ENCODE peak calls at places on chromosomes 12 and 14, in seven cellular contexts. One of them, this sample, is unnamed.

GRCh38 chr12:12327802-12328201 is 22.2 kb downstream of the MANSC1 start:
- DNase-seq in IMR-90: peak; percentile 73
- DNase-seq in GM13977: peak; percentile 73
- DNase-seq in psoas muscle: no peak
- DNase-seq in AG09309: no peak
- DNase-seq in H9: no peak
- DNase-seq in HL-60: peak; percentile 36
- DNase-seq in this sample: no peak

GRCh38 chr14:55957950-55958349 is 160.3 kb upstream of the PELI2 start:
- DNase-seq in IMR-90: no peak
- DNase-seq in GM13977: no peak
- DNase-seq in psoas muscle: no peak
- DNase-seq in AG09309: no peak
- DNase-seq in H9: peak; percentile 67
- DNase-seq in HL-60: no peak
- DNase-seq in this sample: peak; percentile 5

GRCh38 chr14:67137744-67138371 is 51.4 kb upstream of the GARIN2 start:
- DNase-seq in IMR-90: peak; percentile 22
- DNase-seq in GM13977: peak; percentile 20
- DNase-seq in psoas muscle: no peak
- DNase-seq in AG09309: no peak
- DNase-seq in H9: no peak
- DNase-seq in HL-60: no peak
- DNase-seq in this sample: no peak

GRCh38 chr14:97218713-97219355 is 421.7 kb downstream of the VRK1 start:
- DNase-seq in IMR-90: no peak
- DNase-seq in GM13977: no peak
- DNase-seq in psoas muscle: no peak
- DNase-seq in AG09309: no peak
- DNase-seq in H9: peak; percentile 77
- DNase-seq in HL-60: no peak
- DNase-seq in this sample: peak; percentile 50

GRCh38 chr12:122944588-122944987 is 21.7 kb downstream of the ABCB9 start:
- DNase-seq in IMR-90: peak; percentile 56
- DNase-seq in GM13977: no peak
- DNase-seq in psoas muscle: no peak
- DNase-seq in AG09309: no peak
- DNase-seq in H9: no peak
- DNase-seq in HL-60: no peak
- DNase-seq in this sample: no peak

GRCh38 chr12:105954891-105955607 is 183.7 kb downstream of the NUAK1 start:
- DNase-seq in IMR-90: peak; percentile 34
- DNase-seq in GM13977: no peak
- DNase-seq in psoas muscle: no peak
- DNase-seq in AG09309: no peak
- DNase-seq in H9: no peak
- DNase-seq in HL-60: no peak
- DNase-seq in this sample: no peak

GRCh38 chr12:130339946-130340345 is 2.3 kb downstream of the PIWIL1 start:
- DNase-seq in IMR-90: no peak
- DNase-seq in GM13977: no peak
- DNase-seq in psoas muscle: no peak
- DNase-seq in AG09309: no peak
- DNase-seq in H9: no peak
- DNase-seq in HL-60: no peak
- DNase-seq in this sample: no peak

GRCh38 chr14:94317259-94317658 is 5.9 kb downstream of the SERPINA6 start:
- DNase-seq in IMR-90: no peak
- DNase-seq in GM13977: no peak
- DNase-seq in psoas muscle: no peak
- DNase-seq in AG09309: no peak
- DNase-seq in H9: no peak
- DNase-seq in HL-60: no peak
- DNase-seq in this sample: no peak

GRCh38 chr12:54364413-54364812 is at the start of gene GPR84:
- DNase-seq in IMR-90: no peak
- DNase-seq in GM13977: no peak
- DNase-seq in psoas muscle: no peak
- DNase-seq in AG09309: no peak
- DNase-seq in H9: no peak
- DNase-seq in HL-60: peak; percentile 88
- DNase-seq in this sample: no peak

GRCh38 chr14:101604228-101604934 is 43.1 kb downstream of the DIO3 start:
- DNase-seq in IMR-90: no peak
- DNase-seq in GM13977: no peak
- DNase-seq in psoas muscle: no peak
- DNase-seq in AG09309: no peak
- DNase-seq in H9: no peak
- DNase-seq in HL-60: no peak
- DNase-seq in this sample: no peak

GRCh38 chr14:21104448-21105060 is 3.7 kb downstream of the TMEM253 start:
- DNase-seq in IMR-90: peak; percentile 77
- DNase-seq in GM13977: peak; percentile 70
- DNase-seq in psoas muscle: peak; percentile 88
- DNase-seq in AG09309: no peak
- DNase-seq in H9: peak; percentile 79
- DNase-seq in HL-60: peak; percentile 76
- DNase-seq in this sample: peak; percentile 65

GRCh38 chr12:89648211-89648930 is 60.3 kb downstream of the ATP2B1 start:
- DNase-seq in IMR-90: peak; percentile 35
- DNase-seq in GM13977: no peak
- DNase-seq in psoas muscle: no peak
- DNase-seq in AG09309: no peak
- DNase-seq in H9: peak; percentile 87
- DNase-seq in HL-60: no peak
- DNase-seq in this sample: no peak

GRCh38 chr12:68894276-68894855 is 38.6 kb downstream of the CPM start:
- DNase-seq in IMR-90: no peak
- DNase-seq in GM13977: no peak
- DNase-seq in psoas muscle: no peak
- DNase-seq in AG09309: no peak
- DNase-seq in H9: no peak
- DNase-seq in HL-60: no peak
- DNase-seq in this sample: no peak

GRCh38 chr12:108043750-108044149 is 85.3 kb upstream of the WSCD2 start:
- DNase-seq in IMR-90: no peak
- DNase-seq in GM13977: no peak
- DNase-seq in psoas muscle: no peak
- DNase-seq in AG09309: no peak
- DNase-seq in H9: no peak
- DNase-seq in HL-60: no peak
- DNase-seq in this sample: peak; percentile 18

GRCh38 chr12:100026241-100026640 is 41.5 kb upstream of the ANKS1B start:
- DNase-seq in IMR-90: peak; percentile 57
- DNase-seq in GM13977: no peak
- DNase-seq in psoas muscle: no peak
- DNase-seq in AG09309: no peak
- DNase-seq in H9: no peak
- DNase-seq in HL-60: no peak
- DNase-seq in this sample: no peak

GRCh38 chr12:53290661-53291060 is 4.7 kb upstream of the PFDN5 start:
- DNase-seq in IMR-90: peak; percentile 66
- DNase-seq in GM13977: no peak
- DNase-seq in psoas muscle: no peak
- DNase-seq in AG09309: no peak
- DNase-seq in H9: no peak
- DNase-seq in HL-60: no peak
- DNase-seq in this sample: no peak

GRCh38 chr14:96037891-96038557 is 1.1 kb upstream of the C14orf132 start:
- DNase-seq in IMR-90: no peak
- DNase-seq in GM13977: no peak
- DNase-seq in psoas muscle: peak; percentile 64
- DNase-seq in AG09309: no peak
- DNase-seq in H9: peak; percentile 58
- DNase-seq in HL-60: no peak
- DNase-seq in this sample: no peak

GRCh38 chr12:13570005-13570694 is 373.6 kb downstream of the EMP1 start:
- DNase-seq in IMR-90: no peak
- DNase-seq in GM13977: no peak
- DNase-seq in psoas muscle: no peak
- DNase-seq in AG09309: no peak
- DNase-seq in H9: no peak
- DNase-seq in HL-60: no peak
- DNase-seq in this sample: no peak

GRCh38 chr12:56631790-56632700 is 1.9 kb upstream of the BAZ2A start:
- DNase-seq in IMR-90: peak; percentile 30
- DNase-seq in GM13977: peak; percentile 77
- DNase-seq in psoas muscle: peak; percentile 80
- DNase-seq in AG09309: no peak
- DNase-seq in H9: peak; percentile 92
- DNase-seq in HL-60: peak; percentile 34
- DNase-seq in this sample: peak; percentile 79

GRCh38 chr12:6049992-6050391 is 74.5 kb downstream of the VWF start:
- DNase-seq in IMR-90: no peak
- DNase-seq in GM13977: no peak
- DNase-seq in psoas muscle: no peak
- DNase-seq in AG09309: no peak
- DNase-seq in H9: peak; percentile 62
- DNase-seq in HL-60: no peak
- DNase-seq in this sample: no peak

GRCh38 chr12:111137968-111138367 is 217.6 kb upstream of the MYL2 start:
- DNase-seq in IMR-90: no peak
- DNase-seq in GM13977: no peak
- DNase-seq in psoas muscle: no peak
- DNase-seq in AG09309: no peak
- DNase-seq in H9: no peak
- DNase-seq in HL-60: no peak
- DNase-seq in this sample: no peak
- TF ChIP-seq CTCF in IMR-90: no peak
- TF ChIP-seq CTCF in GM13977: no peak
- TF ChIP-seq CTCF in psoas muscle: no peak
- TF ChIP-seq CTCF in AG09309: no peak
- TF ChIP-seq CTCF in H9: no peak
- TF ChIP-seq CTCF in HL-60: no peak
- TF ChIP-seq CTCF in this sample: no peak

DNA sequence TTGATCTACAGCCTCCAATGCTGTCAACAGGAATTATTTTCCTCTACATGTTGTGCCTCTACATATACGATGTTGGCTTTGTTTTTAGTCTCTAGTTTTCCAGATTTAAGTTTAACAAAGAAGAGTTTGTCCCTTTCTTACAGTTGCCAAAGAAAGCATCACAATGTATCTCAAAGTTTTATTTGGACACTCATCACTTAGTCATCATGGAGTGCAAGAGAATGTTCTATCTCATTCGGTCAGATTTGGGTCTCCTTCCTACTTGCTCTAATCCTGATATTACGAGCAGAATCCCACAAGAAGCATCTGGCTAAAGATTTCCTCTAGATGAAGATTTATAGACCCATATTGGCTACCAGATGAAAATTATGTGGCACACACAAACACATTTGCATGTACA is 326.6 kb downstream of the SLC6A15 start:
- DNase-seq in IMR-90: peak; percentile 4
- DNase-seq in GM13977: no peak
- DNase-seq in psoas muscle: no peak
- DNase-seq in AG09309: peak; percentile 35
- DNase-seq in H9: no peak
- DNase-seq in HL-60: no peak
- DNase-seq in this sample: no peak
- TF ChIP-seq CTCF in IMR-90: no peak
- TF ChIP-seq CTCF in GM13977: no peak
- TF ChIP-seq CTCF in psoas muscle: no peak
- TF ChIP-seq CTCF in AG09309: no peak
- TF ChIP-seq CTCF in H9: no peak
- TF ChIP-seq CTCF in HL-60: no peak
- TF ChIP-seq CTCF in this sample: no peak

GRCh38 chr12:47800582-47800981 is 19.1 kb downstream of the HDAC7 start:
- DNase-seq in IMR-90: no peak
- DNase-seq in GM13977: no peak
- DNase-seq in psoas muscle: no peak
- DNase-seq in AG09309: no peak
- DNase-seq in H9: no peak
- DNase-seq in HL-60: no peak
- DNase-seq in this sample: no peak

GRCh38 chr12:47803196-47803875 is 16.4 kb downstream of the HDAC7 start:
- DNase-seq in IMR-90: no peak
- DNase-seq in GM13977: no peak
- DNase-seq in psoas muscle: no peak
- DNase-seq in AG09309: no peak
- DNase-seq in H9: no peak
- DNase-seq in HL-60: peak; percentile 47
- DNase-seq in this sample: no peak

GRCh38 chr12:47801904-47802246 is 17.8 kb downstream of the HDAC7 start:
- DNase-seq in IMR-90: no peak
- DNase-seq in GM13977: no peak
- DNase-seq in psoas muscle: no peak
- DNase-seq in AG09309: no peak
- DNase-seq in H9: no peak
- DNase-seq in HL-60: no peak
- DNase-seq in this sample: no peak

GRCh38 chr12:47801170-47801903 is 18.4 kb downstream of the HDAC7 start:
- DNase-seq in IMR-90: no peak
- DNase-seq in GM13977: no peak
- DNase-seq in psoas muscle: no peak
- DNase-seq in AG09309: no peak
- DNase-seq in H9: no peak
- DNase-seq in HL-60: peak; percentile 52
- DNase-seq in this sample: no peak

DNA sequence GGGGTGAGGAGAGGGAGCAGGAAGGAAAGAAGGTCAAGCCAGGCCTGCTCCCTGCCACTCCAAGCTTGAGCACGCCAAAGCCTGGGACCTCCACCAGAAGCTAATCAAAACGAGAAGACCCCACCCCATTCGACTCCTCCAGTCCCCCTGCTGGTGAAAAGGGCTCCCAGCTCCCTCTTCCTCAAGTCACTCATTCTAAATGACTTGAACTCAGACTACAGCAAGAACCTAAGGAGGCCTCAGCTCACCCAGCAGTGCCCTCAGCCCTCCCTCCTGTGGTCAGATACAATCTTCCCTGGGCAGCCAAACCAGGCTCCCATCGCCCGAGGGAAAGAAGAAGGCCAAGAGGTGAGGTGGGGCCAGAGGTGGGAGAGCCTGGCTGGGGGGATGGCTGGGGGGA is 17.4 kb downstream of the HDAC7 start:
- DNase-seq in IMR-90: no peak
- DNase-seq in GM13977: no peak
- DNase-seq in psoas muscle: no peak
- DNase-seq in AG09309: no peak
- DNase-seq in H9: no peak
- DNase-seq in HL-60: peak; percentile 26
- DNase-seq in this sample: no peak
- TF ChIP-seq CTCF in IMR-90: peak; percentile 27
- TF ChIP-seq CTCF in GM13977: no peak
- TF ChIP-seq CTCF in psoas muscle: no peak
- TF ChIP-seq CTCF in AG09309: peak; percentile 33
- TF ChIP-seq CTCF in H9: peak; percentile 64
- TF ChIP-seq CTCF in HL-60: peak; percentile 36
- TF ChIP-seq CTCF in this sample: peak; percentile 38

DNA sequence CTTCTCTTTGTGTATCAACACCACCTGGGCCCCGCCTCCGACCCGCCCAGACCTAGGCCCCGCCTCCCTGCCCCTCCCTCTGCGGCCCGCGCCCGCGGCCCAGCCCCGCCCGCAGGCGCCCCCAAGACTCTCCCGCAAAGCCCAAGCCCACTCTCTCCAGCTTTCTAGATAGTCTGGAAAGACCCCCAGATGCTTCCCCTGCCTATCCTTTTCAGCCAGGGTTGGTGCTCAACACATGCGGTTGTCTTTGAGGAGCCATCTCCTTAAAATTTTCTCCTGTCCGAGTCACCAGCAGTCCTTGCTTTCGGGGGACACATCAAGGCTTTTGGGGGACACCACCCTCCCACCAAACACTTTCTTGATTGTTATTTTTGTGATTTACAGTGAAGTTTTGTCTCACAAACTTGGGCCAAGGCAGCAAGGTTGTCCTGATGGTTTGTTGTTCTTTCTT is 304 bp upstream of the SLC38A2 start:
- DNase-seq in IMR-90: no peak
- DNase-seq in GM13977: peak; percentile 49
- DNase-seq in psoas muscle: no peak
- DNase-seq in AG09309: no peak
- DNase-seq in H9: no peak
- DNase-seq in HL-60: no peak
- DNase-seq in this sample: peak; percentile 98
- TF ChIP-seq CTCF in IMR-90: no peak
- TF ChIP-seq CTCF in GM13977: no peak
- TF ChIP-seq CTCF in psoas muscle: no peak
- TF ChIP-seq CTCF in AG09309: no peak
- TF ChIP-seq CTCF in H9: no peak
- TF ChIP-seq CTCF in HL-60: no peak
- TF ChIP-seq CTCF in this sample: no peak